ENCODE peak calls at places on chromosome 15, in eight cellular contexts. L is hepatocyte, R is neural progenitor cell, N is PC-3, E is OCI-LY7, J is GM23248, X is HCT116, O is SK-N-SH. Z is an unnamed sample. For H3K9me3, the result is how much of the 10 kb centered on the place peaks cover.

GRCh38 chr15:67838789-67839332 is 984 bp downstream of the RNU6-1 start:
- DNase-seq in L (peak), R (peak), N (peak), E (no peak), J (peak), X (no peak), O (peak), Z (no peak)

GRCh38 chr15:40511472-40512133 is 40.8 kb downstream of the CHST14 start:
- DNase-seq in L (peak), R (peak), N (peak), E (no peak), J (peak), X (no peak), O (peak), Z (peak)

GRCh38 chr15:85582719-85583089 is 202.3 kb downstream of the AKAP13 start:
- DNase-seq in L (peak), R (no peak), N (no peak), E (peak), J (peak), X (no peak), O (peak), Z (no peak)

GRCh38 chr15:65177901-65178300 is 7.2 kb downstream of the CLPX start:
- DNase-seq in L (no peak), R (no peak), N (peak), E (no peak), J (peak), X (no peak), O (no peak), Z (no peak)

GRCh38 chr15:101221858-101222257 is 30.0 kb downstream of the CHSY1 start:
- DNase-seq in L (no peak), R (no peak), N (no peak), E (no peak), J (no peak), X (no peak), O (no peak), Z (no peak)

GRCh38 chr15:65069779-65070546 is 2.2 kb upstream of the RASL12 start:
- DNase-seq in L (no peak), R (no peak), N (no peak), E (no peak), J (no peak), X (no peak), O (no peak), Z (no peak)

GRCh38 chr15:90419738-90420487 is 31.9 kb downstream of the IQGAP1 start:
- DNase-seq in L (peak), R (no peak), N (peak), E (no peak), J (peak), X (no peak), O (no peak), Z (no peak)

GRCh38 chr15:66294157-66294931 is 976 bp downstream of the DIS3L start:
- DNase-seq in L (peak), R (peak), N (peak), E (peak), J (peak), X (no peak), O (no peak), Z (peak)

DNA sequence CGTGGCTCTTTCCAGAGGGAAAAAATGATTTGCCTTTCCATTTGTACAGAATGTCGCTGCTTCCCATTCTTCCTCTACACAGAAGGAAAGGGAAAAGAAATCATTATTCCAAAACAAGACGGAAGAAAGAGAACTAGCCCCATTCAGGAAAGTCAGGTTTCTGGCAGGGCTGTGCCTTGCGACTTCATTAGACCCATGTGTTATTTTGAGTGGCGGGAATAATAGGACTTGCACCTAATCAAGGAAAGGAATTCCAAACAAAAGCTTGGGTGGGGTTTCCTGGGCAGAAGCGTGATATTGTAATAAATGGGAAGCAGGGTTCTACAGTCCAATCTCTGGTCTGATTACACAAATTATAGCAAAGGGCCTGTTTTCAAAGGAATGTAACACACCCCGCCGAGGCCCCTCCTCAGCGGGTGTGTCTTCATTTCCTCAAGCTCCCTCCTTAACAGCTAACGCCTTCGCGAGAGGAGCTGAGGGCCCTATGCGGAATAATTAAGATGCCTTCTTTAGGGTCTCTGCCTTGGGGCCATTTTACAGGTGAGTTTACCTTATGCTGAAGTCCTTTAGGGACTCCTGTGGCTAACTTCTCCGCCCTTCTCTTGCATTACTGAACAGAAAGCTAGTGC is 396.0 kb upstream of the C2CD4B start:
- DNase-seq in L (peak), R (peak), N (no peak), E (no peak), J (no peak), X (no peak), O (no peak), Z (no peak)
- TF ChIP-seq EZH2phosphoT487 in L (no peak), R (no peak), N (no peak), E (no peak), J (no peak), X (no peak), O (no peak), Z (no peak)

GRCh38 chr15:26620528-26620927 is 152.3 kb downstream of the GABRB3 start:
- DNase-seq in L (no peak), R (no peak), N (no peak), E (no peak), J (no peak), X (no peak), O (peak), Z (no peak)
- H3K9me3 ChIP-seq in L (under half), R (under half), N (under half), E (under half), J (under half), X (under half), O (under half), Z (under half)

GRCh38 chr15:29115093-29115991 is 154.3 kb downstream of the NSMCE3 start:
- DNase-seq in L (peak), R (peak), N (no peak), E (no peak), J (no peak), X (no peak), O (peak), Z (no peak)
- H3K4me2 ChIP-seq in L (peak), R (peak), N (no peak), E (no peak), J (no peak), X (no peak), O (no peak), Z (no peak)

GRCh38 chr15:87496109-87496508 is 760.4 kb downstream of the NTRK3 start:
- DNase-seq in L (no peak), R (no peak), N (no peak), E (no peak), J (no peak), X (no peak), O (no peak), Z (no peak)
- TF ChIP-seq EZH2phosphoT487 in L (no peak), R (no peak), N (no peak), E (no peak), J (no peak), X (no peak), O (no peak), Z (no peak)

DNA sequence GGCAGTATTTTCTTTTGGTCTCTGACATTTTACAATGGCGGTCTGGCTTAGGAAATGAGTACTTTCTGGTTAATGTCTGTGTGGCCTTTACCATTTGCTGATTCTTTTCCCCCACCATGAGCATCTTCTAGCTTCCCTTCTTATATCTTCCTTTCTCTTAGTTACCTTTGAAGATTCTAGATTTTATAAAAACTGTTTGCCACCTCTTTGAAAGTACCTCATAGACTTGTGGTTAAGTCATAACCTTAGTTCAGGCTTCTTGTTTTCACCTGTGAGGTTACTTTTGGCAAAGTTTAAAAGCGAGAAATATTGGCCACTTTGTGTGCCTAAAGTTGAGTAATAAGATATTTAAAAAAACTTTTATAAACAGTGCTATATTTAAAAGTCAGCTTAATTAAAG is 147.4 kb downstream of the FMN1 start:
- DNase-seq in L (no peak), R (no peak), N (no peak), E (no peak), J (no peak), X (no peak), O (no peak), Z (no peak)
- H3K9me3 ChIP-seq in L (under half), R (under half), N (under half), E (under half), J (under half), X (under half), O (under half), Z (under half)

GRCh38 chr15:70093481-70094309 is 4.0 kb downstream of the TLE3 start:
- DNase-seq in L (peak), R (no peak), N (peak), E (no peak), J (peak), X (no peak), O (no peak), Z (no peak)

GRCh38 chr15:70094690-70095311 is 2.9 kb downstream of the TLE3 start:
- DNase-seq in L (peak), R (no peak), N (no peak), E (no peak), J (peak), X (no peak), O (no peak), Z (peak)

GRCh38 chr15:70091649-70092461 is 5.9 kb downstream of the TLE3 start:
- DNase-seq in L (peak), R (no peak), N (peak), E (no peak), J (no peak), X (no peak), O (peak), Z (no peak)

GRCh38 chr15:70092462-70092850 is 5.3 kb downstream of the TLE3 start:
- DNase-seq in L (no peak), R (no peak), N (no peak), E (no peak), J (no peak), X (no peak), O (no peak), Z (no peak)

DNA sequence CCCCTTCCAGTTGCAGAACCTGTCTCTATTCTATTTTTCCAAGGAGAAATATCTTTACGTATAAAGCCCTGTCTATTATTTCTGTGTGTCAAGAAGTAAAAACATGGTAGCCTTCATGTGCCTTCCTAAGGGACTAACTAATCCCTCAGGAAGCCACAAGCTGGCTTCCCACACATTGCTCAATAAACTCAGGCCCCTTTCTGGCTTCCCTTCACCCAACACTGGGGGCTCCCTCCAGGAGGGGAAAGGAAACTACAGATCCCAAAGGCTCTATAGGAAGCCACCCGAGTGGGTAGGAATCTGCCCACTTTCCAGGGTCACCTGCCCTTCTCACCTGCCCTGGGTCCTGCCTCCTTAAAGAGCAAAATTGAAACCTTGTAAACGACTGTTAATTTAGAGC is 4.6 kb downstream of the TLE3 start:
- DNase-seq in L (no peak), R (no peak), N (no peak), E (no peak), J (no peak), X (no peak), O (no peak), Z (no peak)
- H3K4me2 ChIP-seq in L (peak), R (peak), N (peak), E (peak), J (peak), X (no peak), O (no peak), Z (peak)

Z was measured in MM.1S.